ENCODE peak calls at places on chromosomes 11 and 22, in five cellular contexts. F is SK-N-SH, Q is H1, T is HCT116, M is HepG2. C is an unnamed sample. For H3K9me3 and H3K4me1, the result is how much of the 10 kb centered on the place peaks cover.

GRCh38 chr11:78659326-78660319 is 85.0 kb upstream of the NARS2 start:
- DNase-seq in Q (no peak), T (no peak), M (no peak), F (no peak), C (no peak)

GRCh38 chr11:70627219-70627618 is 228.9 kb downstream of the CTTN start:
- DNase-seq in T (no peak), M (peak), F (no peak), Q (no peak), C (no peak)

GRCh38 chr22:32917577-32918375 is 116.3 kb downstream of the TIMP3 start:
- DNase-seq in F (no peak), Q (no peak), M (no peak), T (no peak), C (no peak)

GRCh38 chr11:79045811-79046304 is 395.0 kb downstream of the TENM4 start:
- DNase-seq in Q (no peak), F (no peak), M (no peak), T (no peak), C (no peak)

GRCh38 chr11:69449320-69450063 is 32.0 kb upstream of the LINC01488 start:
- DNase-seq in Q (no peak), M (peak), T (no peak), F (peak), C (no peak)

GRCh38 chr22:43957871-43958270 is 2.6 kb downstream of the SAMM50 start:
- DNase-seq in T (no peak), M (no peak), Q (no peak), F (no peak), C (no peak)

GRCh38 chr22:46030241-46030880 is 53.4 kb upstream of the WNT7B start:
- DNase-seq in M (no peak), F (no peak), T (no peak), Q (no peak), C (no peak)

GRCh38 chr11:102120437-102120935 is 10.2 kb downstream of the YAP1 start:
- DNase-seq in M (no peak), T (no peak), F (no peak), Q (no peak), C (no peak)

GRCh38 chr11:76560219-76560618 is 110.3 kb downstream of the LRRC32 start:
- DNase-seq in M (no peak), Q (no peak), F (no peak), T (peak), C (no peak)

GRCh38 chr11:114080219-114080618 is 20.7 kb downstream of the ZBTB16 start:
- DNase-seq in Q (no peak), F (no peak), M (no peak), T (no peak), C (no peak)

GRCh38 chr11:14213006-14213405 is 146.0 kb downstream of the RRAS2 start:
- DNase-seq in Q (no peak), F (no peak), T (no peak), M (no peak), C (no peak)

GRCh38 chr11:59556115-59556882 is 45.0 kb downstream of the OR4D9 start:
- DNase-seq in Q (peak), F (peak), M (peak), T (peak), C (no peak)

GRCh38 chr11:128411812-128412211 is 175.5 kb downstream of the ETS1 start:
- DNase-seq in M (no peak), Q (no peak), F (no peak), T (no peak), C (no peak)

GRCh38 chr11:32087602-32088001 is 3.3 kb upstream of the RCN1 start:
- DNase-seq in M (no peak), Q (no peak), F (no peak), T (no peak), C (no peak)

GRCh38 chr11:70421123-70421522 is 22.8 kb downstream of the CTTN start:
- DNase-seq in M (no peak), F (no peak), Q (no peak), T (no peak), C (no peak)

GRCh38 chr11:116335078-116335477 is 437.7 kb downstream of the BUD13 start:
- DNase-seq in Q (no peak), F (no peak), T (no peak), M (no peak), C (no peak)

GRCh38 chr11:26704249-26704648 is 17.6 kb downstream of the SLC5A12 start:
- DNase-seq in F (no peak), T (no peak), Q (no peak), M (no peak), C (no peak)

GRCh38 chr11:133907216-133907615 is 49.6 kb downstream of the IGSF9B start:
- DNase-seq in T (no peak), F (no peak), M (no peak), Q (no peak), C (no peak)

GRCh38 chr11:82059505-82059904 is 674.2 kb downstream of the FAM181B start:
- DNase-seq in Q (no peak), M (no peak), T (no peak), F (no peak), C (no peak)

GRCh38 chr11:32118025-32118974 is 27.4 kb downstream of the RCN1 start:
- DNase-seq in F (no peak), T (peak), Q (no peak), M (peak), C (no peak)

GRCh38 chr22:25169278-25170031 is 30.2 kb upstream of the CRYBB3 start:
- DNase-seq in T (peak), Q (no peak), M (peak), F (no peak), C (no peak)

GRCh38 chr22:24975813-24976341 is 23.4 kb downstream of the KIAA1671 start:
- DNase-seq in F (no peak), Q (no peak), M (no peak), T (no peak), C (no peak)

GRCh38 chr11:44366741-44367140 is 56.8 kb upstream of the ALX4 start:
- DNase-seq in T (no peak), F (no peak), M (no peak), Q (no peak), C (peak)

GRCh38 chr11:105046898-105047579 is 1.9 kb upstream of the CARD16 start:
- DNase-seq in F (no peak), Q (no peak), M (peak), T (no peak), C (peak)

GRCh38 chr11:112526699-112527410 is 266.2 kb upstream of the PLET1 start:
- DNase-seq in F (no peak), T (no peak), M (no peak), Q (no peak), C (no peak)

GRCh38 chr22:43749473-43749872 is 62.6 kb downstream of the EFCAB6 start:
- DNase-seq in Q (no peak), M (no peak), T (no peak), F (no peak), C (no peak)

GRCh38 chr11:129695543-129696308 is 119.9 kb upstream of the TMEM45B start:
- DNase-seq in M (peak), F (peak), Q (peak), T (peak), C (peak)
- TF ChIP-seq YY1 in M (peak), F (no peak), Q (no peak), T (no peak), C (no peak)

GRCh38 chr11:2641623-2642022 is 58.2 kb downstream of the KCNQ1OT1 start:
- DNase-seq in T (no peak), M (no peak), F (no peak), Q (no peak), C (no peak)
- H3K9me3 ChIP-seq in T (under half), M (half or more), F (under half), Q (half or more), C (half or more)

GRCh38 chr11:75324740-75325139 is 26.7 kb downstream of the ARRB1 start:
- DNase-seq in M (no peak), Q (no peak), T (no peak), F (no peak), C (no peak)
- H3K4me1 ChIP-seq in M (half or more), Q (under half), T (half or more), F (under half), C (under half)

DNA sequence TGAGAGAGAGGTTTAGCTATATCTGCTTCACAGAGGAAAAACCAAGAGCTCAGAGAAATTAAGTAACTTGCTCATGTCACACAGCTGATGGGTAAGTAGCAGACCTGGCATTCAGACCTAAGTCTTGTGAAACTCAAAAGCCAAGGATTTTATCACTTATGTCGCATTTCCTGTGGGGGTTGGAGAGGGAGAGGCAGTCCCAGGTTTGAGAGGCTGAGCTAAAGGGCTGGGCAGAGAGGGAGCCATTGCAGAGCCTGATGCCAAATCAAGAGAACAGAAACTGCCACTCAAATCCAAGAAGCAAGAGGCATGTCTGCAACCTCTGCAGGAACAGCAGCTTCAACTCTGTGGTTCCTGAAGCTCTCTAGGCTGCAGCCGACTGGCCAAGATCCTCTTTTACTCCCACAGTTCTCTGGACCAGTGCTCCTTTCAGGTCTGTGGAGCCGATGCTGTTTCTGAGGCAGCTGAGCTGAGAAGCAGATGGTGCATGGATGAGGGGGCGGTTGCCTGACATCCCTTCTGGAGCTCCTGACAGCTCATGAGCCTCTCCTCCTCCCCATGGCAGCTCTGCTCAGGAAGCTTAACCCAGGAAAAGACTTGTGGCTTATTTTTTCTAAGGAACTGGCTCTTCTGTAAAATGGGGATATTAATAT is 47.6 kb upstream of the NAV2 start:
- DNase-seq in T (no peak), Q (no peak), M (no peak), F (no peak), C (no peak)
- TF ChIP-seq YY1 in T (no peak), Q (no peak), M (no peak), F (no peak), C (no peak)

DNA sequence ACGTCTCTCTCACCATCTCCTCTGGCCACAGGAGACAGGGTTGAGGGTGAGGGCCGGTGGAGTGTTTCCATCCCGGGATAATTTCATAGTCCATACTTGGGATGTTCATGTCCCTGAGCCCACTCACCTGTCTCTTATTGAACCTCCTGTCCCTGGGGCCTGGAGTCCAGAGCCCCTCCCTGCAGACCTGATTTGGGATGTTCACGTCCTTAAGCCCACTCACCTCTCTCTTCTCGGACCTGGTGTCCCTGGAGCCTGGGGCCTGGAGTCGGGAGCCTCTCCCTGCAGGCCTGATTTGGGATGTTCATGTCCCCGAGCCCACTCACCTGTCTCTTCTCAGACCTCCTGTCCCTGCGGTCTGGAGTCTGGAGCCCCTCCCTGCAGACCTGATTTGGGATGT is 868.2 kb downstream of the BRD1 start:
- DNase-seq in F (no peak), M (no peak), T (no peak), Q (no peak), C (no peak)
- H3K9me3 ChIP-seq in F (under half), M (under half), T (under half), Q (under half), C (under half)